ENCODE peak calls at places on chromosomes 13 and 19, in five cellular contexts. C is uterus, L is PC-3, O is SJSA1, U is heart left ventricle. X is an unnamed sample. For H3K9me3, the result is how much of the 10 kb centered on the place peaks cover.

GRCh38 chr13:89925107-89925506 is 1422.4 kb upstream of the MIR17HG start:
- DNase-seq in C (no peak), L (peak), O (no peak), U (no peak), X (no peak)

GRCh38 chr13:113666951-113667701 is at the start of gene GRK1:
- DNase-seq in C (peak), L (no peak), O (no peak), U (no peak), X (no peak)

GRCh38 chr13:104106705-104107393 is 1040.6 kb upstream of the SLC10A2 start:
- DNase-seq in C (no peak), L (peak), O (peak), U (no peak), X (no peak)

GRCh38 chr13:98405107-98405571 is 171.8 kb downstream of the STK24 start:
- DNase-seq in C (no peak), L (no peak), O (no peak), U (no peak), X (no peak)

GRCh38 chr19:54158812-54159351 is 639 bp downstream of the LENG1 start:
- DNase-seq in C (no peak), L (peak), O (no peak), U (no peak), X (no peak)

GRCh38 chr13:81171065-81171647 is 830.2 kb upstream of the SPRY2 start:
- DNase-seq in C (no peak), L (peak), O (no peak), U (no peak), X (no peak)

GRCh38 chr19:53664760-53665159 is 33.0 kb downstream of the DPRX start:
- DNase-seq in C (no peak), L (no peak), O (no peak), U (no peak), X (no peak)

GRCh38 chr13:50124536-50125305 is 109.5 kb downstream of the KCNRG start:
- DNase-seq in C (peak), L (peak), O (peak), U (peak), X (no peak)

GRCh38 chr19:48810151-48810550 is 678 bp downstream of the BCAT2 start:
- DNase-seq in C (no peak), L (no peak), O (no peak), U (no peak), X (no peak)

GRCh38 chr13:32246468-32246867 is 68.7 kb downstream of the ZAR1L start:
- DNase-seq in C (peak), L (peak), O (peak), U (peak), X (peak)

GRCh38 chr13:113129480-113129879 is 6.9 kb downstream of the F10 start:
- DNase-seq in C (no peak), L (no peak), O (no peak), U (no peak), X (no peak)

GRCh38 chr13:67052550-67053237 is 177.4 kb downstream of the PCDH9 start:
- DNase-seq in C (no peak), L (no peak), O (no peak), U (no peak), X (no peak)

GRCh38 chr19:56080669-56081401 is 40.3 kb downstream of the ZNF787 start:
- DNase-seq in C (peak), L (peak), O (peak), U (peak), X (peak)

GRCh38 chr19:42528354-42529247 is at the start of gene CEACAM1:
- DNase-seq in C (peak), L (peak), O (no peak), U (no peak), X (peak)

GRCh38 chr19:33613601-33614000 is 8.2 kb upstream of the CHST8 start:
- DNase-seq in C (no peak), L (no peak), O (no peak), U (no peak), X (no peak)

GRCh38 chr19:33609353-33609752 is 12.4 kb upstream of the CHST8 start:
- DNase-seq in C (no peak), L (no peak), O (no peak), U (no peak), X (no peak)

GRCh38 chr19:33616346-33616745 is 5.4 kb upstream of the CHST8 start:
- DNase-seq in C (no peak), L (no peak), O (no peak), U (no peak), X (no peak)

GRCh38 chr19:33610588-33610987 is 11.2 kb upstream of the CHST8 start:
- DNase-seq in C (no peak), L (no peak), O (no peak), U (no peak), X (no peak)

GRCh38 chr19:33612928-33613327 is 8.8 kb upstream of the CHST8 start:
- DNase-seq in C (no peak), L (no peak), O (no peak), U (no peak), X (no peak)
- H3K4me3 ChIP-seq in C (no peak), L (no peak), O (no peak), U (no peak), X (no peak)

GRCh38 chr19:36564391-36564790 is 8.7 kb downstream of the ZNF529 start:
- DNase-seq in C (no peak), L (no peak), O (no peak), U (no peak), X (no peak)
- H3K9me3 ChIP-seq in C (half or more), L (under half), O (under half), U (under half), X (under half)

GRCh38 chr19:47419789-47420188 is 462 bp upstream of the MEIS3 start:
- DNase-seq in C (no peak), L (no peak), O (no peak), U (no peak), X (no peak)
- H3K4me3 ChIP-seq in C (no peak), L (no peak), O (no peak), U (no peak), X (no peak)

GRCh38 chr19:16934489-16934888 is 45.7 kb downstream of the F2RL3 start:
- DNase-seq in C (no peak), L (no peak), O (no peak), U (no peak), X (no peak)
- H3K9me3 ChIP-seq in C (under half), L (under half), O (under half), U (under half), X (under half)

GRCh38 chr19:3672993-3673392 is 27.3 kb downstream of the PIP5K1C start:
- DNase-seq in C (no peak), L (no peak), O (no peak), U (no peak), X (no peak)

GRCh38 chr19:3670796-3671679 is 29.2 kb downstream of the PIP5K1C start:
- DNase-seq in C (peak), L (no peak), O (peak), U (peak), X (peak)

GRCh38 chr19:3670258-3670795 is 29.9 kb downstream of the PIP5K1C start:
- DNase-seq in C (peak), L (no peak), O (peak), U (peak), X (no peak)

GRCh38 chr19:3672575-3672948 is 27.7 kb downstream of the PIP5K1C start:
- DNase-seq in C (no peak), L (no peak), O (no peak), U (no peak), X (no peak)

GRCh38 chr19:3671680-3672574 is 28.3 kb downstream of the PIP5K1C start:
- DNase-seq in C (peak), L (no peak), O (no peak), U (no peak), X (no peak)
- H3K4me3 ChIP-seq in C (peak), L (no peak), O (no peak), U (peak), X (no peak)

GRCh38 chr19:57961785-57962184 is 12.5 kb downstream of the C19orf18 start:
- DNase-seq in C (no peak), L (no peak), O (no peak), U (no peak), X (no peak)
- H3K9me3 ChIP-seq in C (under half), L (under half), O (under half), U (under half), X (under half)

GRCh38 chr19:17749912-17750317 is 1.4 kb upstream of the FCHO1 start:
- DNase-seq in C (no peak), L (no peak), O (no peak), U (no peak), X (no peak)

GRCh38 chr19:17751103-17751911 is at the start of gene FCHO1:
- DNase-seq in C (no peak), L (no peak), O (no peak), U (no peak), X (no peak)

GRCh38 chr19:17748884-17749638 is 2.2 kb upstream of the FCHO1 start:
- DNase-seq in C (no peak), L (no peak), O (no peak), U (no peak), X (no peak)

GRCh38 chr19:17743874-17744273 is 7.4 kb upstream of the FCHO1 start:
- DNase-seq in C (no peak), L (peak), O (no peak), U (no peak), X (no peak)

GRCh38 chr19:17747205-17748098 is 3.8 kb upstream of the FCHO1 start:
- DNase-seq in C (peak), L (peak), O (peak), U (peak), X (peak)
- H3K4me3 ChIP-seq in C (peak), L (peak), O (peak), U (peak), X (peak)

X was measured in lung.